ENCODE peak calls at places on chromosomes 6 and 20, in nine cellular contexts. Z, X, T, O, M, P, U, S and K are unnamed samples.

GRCh38 chr6:118812972-118813371 is 81.0 kb upstream of the ASF1A start:
- DNase-seq in M (no peak), O (no peak), U (peak; percentile 48), X (no peak), T (no peak), S (peak; percentile 31), Z (no peak), P (no peak), K (no peak)

GRCh38 chr20:63118303-63118670 is 97.6 kb downstream of the YTHDF1 start:
- DNase-seq in T (no peak), M (no peak), S (no peak), Z (no peak), O (no peak), X (no peak), U (no peak), P (no peak), K (no peak)

GRCh38 chr6:154474636-154475428 is 35.7 kb downstream of the CNKSR3 start:
- DNase-seq in M (no peak), P (no peak), O (no peak), X (no peak), T (peak; percentile 76), U (peak; percentile 67), Z (peak; percentile 64), S (peak; percentile 88), K (peak; percentile 82)

GRCh38 chr6:160419488-160419887 is 71.3 kb downstream of the SLC22A3 start:
- DNase-seq in O (no peak), X (no peak), U (no peak), Z (no peak), T (no peak), S (no peak), P (no peak), M (no peak), K (no peak)

GRCh38 chr20:63772781-63773520 is 33.4 kb downstream of the SLC2A4RG start:
- DNase-seq in U (no peak), S (peak; percentile 16), Z (peak; percentile 75), O (peak; percentile 43), T (no peak), P (no peak), M (no peak), X (no peak), K (peak; percentile 1)

GRCh38 chr6:137399949-137400443 is 94.2 kb downstream of the OLIG3 start:
- DNase-seq in S (no peak), X (no peak), Z (no peak), P (no peak), U (no peak), O (no peak), T (no peak), M (no peak), K (no peak)

GRCh38 chr6:43965628-43966373 is 161.5 kb downstream of the MRPL14 start:
- DNase-seq in S (no peak), O (no peak), U (no peak), M (no peak), T (no peak), P (peak; percentile 9), X (no peak), Z (no peak), K (no peak)

GRCh38 chr20:10562929-10563328 is 110.9 kb downstream of the JAG1 start:
- DNase-seq in U (no peak), M (no peak), P (no peak), T (no peak), Z (no peak), O (no peak), X (no peak), S (peak; percentile 83), K (no peak)

GRCh38 chr6:39465539-39465938 is 143.0 kb upstream of the KCNK16 start:
- DNase-seq in S (no peak), O (no peak), U (no peak), M (no peak), T (no peak), Z (no peak), P (no peak), X (no peak), K (no peak)

GRCh38 chr20:46401478-46401860 is 4.9 kb downstream of the ELMO2 start:
- DNase-seq in T (no peak), S (no peak), M (no peak), X (no peak), O (no peak), Z (no peak), P (no peak), U (no peak), K (no peak)

GRCh38 chr20:46400253-46400652 is 6.2 kb downstream of the ELMO2 start:
- DNase-seq in S (peak; percentile 37), U (peak; percentile 90), Z (peak; percentile 41), O (no peak), M (peak; percentile 27), P (no peak), T (no peak), X (peak; percentile 26), K (no peak)

GRCh38 chr20:46402236-46402886 is 4.1 kb downstream of the ELMO2 start:
- DNase-seq in U (peak; percentile 46), S (no peak), P (no peak), T (no peak), M (no peak), X (no peak), O (no peak), Z (no peak), K (no peak)

GRCh38 chr20:46399401-46399800 is 7.0 kb downstream of the ELMO2 start:
- DNase-seq in O (no peak), T (no peak), U (no peak), S (peak; percentile 13), X (no peak), P (no peak), M (no peak), Z (no peak), K (no peak)

DNA sequence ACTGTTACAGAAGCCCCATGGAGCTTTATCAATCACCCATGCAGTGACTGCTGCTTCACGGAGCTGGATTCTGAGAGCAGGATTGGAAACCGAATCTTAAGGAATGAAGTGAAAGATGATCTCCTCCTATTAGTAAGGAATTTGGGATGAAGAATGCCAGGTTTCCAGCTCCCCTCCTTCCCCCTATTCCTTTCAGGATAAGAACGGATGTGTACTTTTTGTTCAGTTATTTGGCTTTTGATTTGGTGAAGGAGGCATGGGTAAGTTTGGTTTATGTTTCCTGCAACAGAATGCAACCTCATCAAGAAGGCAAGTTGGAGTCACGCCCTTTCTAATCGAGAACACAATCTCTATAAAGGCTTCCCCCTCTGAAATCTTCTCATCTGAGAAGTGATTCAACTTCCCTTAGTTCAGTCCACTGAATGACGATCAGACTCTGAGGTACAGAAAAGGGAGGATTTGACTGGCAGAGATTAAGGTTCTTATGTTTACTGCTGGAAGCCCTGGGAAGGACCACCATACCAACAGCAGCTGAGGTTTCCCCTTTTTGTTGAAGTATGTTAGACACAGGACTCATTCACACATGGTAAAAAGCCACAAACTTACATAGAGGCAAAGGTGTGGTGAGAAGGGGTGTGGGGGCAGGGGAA is 5.5 kb downstream of the ELMO2 start:
- DNase-seq in Z (no peak), T (no peak), X (no peak), O (no peak), S (peak; percentile 15), M (no peak), P (no peak), U (peak; percentile 67), K (no peak)
- H3K4me3 ChIP-seq in Z (peak overlapping the region; percentile 4), T (peak overlapping the region; percentile 9), X (peak overlapping the region; percentile 3), O (peak overlapping the region; percentile 44), S (no peak overlapping the region), M (peak overlapping the region; percentile 39), P (no peak overlapping the region), U (peak overlapping the region; percentile 43), K (no peak overlapping the region)

GRCh38 chr6:13226071-13226470 is 102.3 kb downstream of the TBC1D7 start:
- DNase-seq in O (no peak), U (no peak), P (no peak), X (no peak), S (no peak), Z (no peak), M (no peak), T (no peak), K (no peak)

GRCh38 chr6:13228264-13229204 is 99.8 kb downstream of the TBC1D7 start:
- DNase-seq in U (no peak), Z (no peak), P (no peak), S (no peak), T (no peak), X (no peak), O (no peak), M (no peak), K (no peak)

GRCh38 chr6:13233106-13233505 is 95.2 kb downstream of the TBC1D7 start:
- DNase-seq in O (no peak), P (no peak), Z (no peak), X (no peak), T (no peak), S (no peak), U (no peak), M (no peak), K (no peak)

GRCh38 chr6:13234130-13234529 is 94.2 kb downstream of the TBC1D7 start:
- DNase-seq in Z (no peak), O (no peak), U (no peak), X (no peak), T (no peak), P (no peak), S (peak; percentile 42), M (no peak), K (no peak)

GRCh38 chr6:13229205-13230085 is 98.9 kb downstream of the TBC1D7 start:
- DNase-seq in T (no peak), P (no peak), Z (no peak), M (no peak), X (no peak), U (no peak), S (peak; percentile 29), O (no peak), K (no peak)
- TF ChIP-seq CTCF in T (no peak), P (peak; percentile 39), Z (no peak), M (peak; percentile 14), X (no peak), U (no peak), S (peak; percentile 33), O (no peak), K (peak; percentile 66)

DNA sequence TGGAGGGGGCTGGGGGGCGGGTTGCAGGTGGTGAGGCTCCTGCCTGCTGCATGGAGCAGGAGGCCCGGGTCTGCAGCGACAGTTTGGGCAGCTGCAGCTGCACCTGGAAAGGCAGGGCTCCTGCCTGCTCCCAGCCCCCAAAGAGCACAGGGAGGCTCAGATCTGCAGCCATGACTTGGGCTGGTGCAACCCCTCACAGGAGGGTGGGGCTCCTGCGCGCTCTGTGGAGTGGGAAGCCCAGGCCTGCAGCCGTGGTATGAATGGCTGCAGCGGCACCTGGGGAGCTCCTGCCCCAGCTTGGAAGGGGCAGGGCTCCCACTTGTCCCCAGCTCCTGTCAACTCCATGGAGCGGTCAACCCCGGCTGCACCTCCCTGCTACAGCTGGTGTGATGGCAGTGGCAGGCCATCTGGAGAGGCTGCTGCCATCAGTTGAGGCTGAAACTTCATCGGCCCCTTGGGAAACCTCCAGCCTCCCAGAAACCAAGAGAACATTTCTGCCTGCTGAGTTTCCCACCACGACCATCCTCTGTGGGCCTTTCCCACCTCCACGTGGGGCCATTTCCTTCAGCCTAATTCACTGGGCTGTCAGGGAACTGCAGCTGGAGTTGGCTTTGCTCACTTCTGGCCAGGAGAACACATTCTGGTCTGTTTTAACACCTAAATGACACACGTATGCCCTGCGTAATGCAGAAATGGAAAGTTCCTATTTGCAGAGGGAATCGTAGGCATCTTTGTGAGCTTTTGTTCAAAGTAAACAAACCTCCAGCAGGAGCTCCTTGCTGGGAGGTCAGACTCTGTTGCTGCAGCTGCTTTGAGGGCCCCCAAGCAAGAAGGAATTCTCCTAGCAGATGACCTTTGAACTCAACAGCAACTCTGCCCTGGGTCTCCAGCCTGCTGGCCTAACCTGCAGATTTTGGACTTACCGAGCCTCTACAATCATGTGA is 429.0 kb downstream of the PREX1 start:
- DNase-seq in O (no peak), Z (no peak), T (no peak), M (no peak), U (no peak), S (no peak), P (no peak), X (no peak), K (no peak)
- H3K4me3 ChIP-seq in O (no peak overlapping the region), Z (no peak overlapping the region), T (no peak overlapping the region), M (no peak overlapping the region), U (no peak overlapping the region), S (no peak overlapping the region), P (no peak overlapping the region), X (no peak overlapping the region), K (no peak overlapping the region)

GRCh38 chr20:36927704-36928103 is 23.8 kb downstream of the SAMHD1 start:
- DNase-seq in U (no peak), X (no peak), T (no peak), O (no peak), P (no peak), M (no peak), Z (no peak), S (no peak), K (no peak)
- TF ChIP-seq CTCF in U (no peak), X (no peak), T (no peak), O (no peak), P (no peak), M (no peak), Z (no peak), S (no peak), K (no peak)